ENCODE peak calls at places on chromosomes 4 and X, in nine cellular contexts. P is heart left ventricle, B is cardiac muscle cell, D is endodermal cell, E is Peyer's patch, O is lower lobe of right lung, L is foreskin keratinocyte, Q is ovary, S is adrenal gland. R is an unnamed sample.

GRCh38 chr4:22339491-22339890 is 176.4 kb downstream of the ADGRA3 start:
- DNase-seq in P (no peak), B (no peak), D (no peak), E (no peak), O (no peak), L (no peak), Q (no peak), S (no peak), R (no peak)

GRCh38 chrX:139889760-139890159 is 43.1 kb downstream of the ATP11C start:
- DNase-seq in P (no peak), B (no peak), D (no peak), E (no peak), O (no peak), L (peak; percentile 37), Q (no peak), S (no peak), R (no peak)

GRCh38 chrX:129423191-129423590 is 100.1 kb downstream of the SMARCA1 start:
- DNase-seq in P (no peak), B (no peak), D (no peak), E (no peak), O (no peak), L (peak; percentile 3), Q (no peak), S (no peak), R (no peak)

GRCh38 chr4:121973791-121974190 is 21.9 kb upstream of the TRPC3 start:
- DNase-seq in P (no peak), B (no peak), D (no peak), E (no peak), O (no peak), L (no peak), Q (no peak), S (no peak), R (no peak)

GRCh38 chr4:80071643-80072606 is 1.1 kb downstream of the ANTXR2 start:
- DNase-seq in P (peak; percentile 53), B (peak; percentile 67), D (peak; percentile 80), E (peak; percentile 73), O (peak; percentile 69), L (peak; percentile 30), Q (peak; percentile 78), S (peak; percentile 67), R (peak; percentile 62)

GRCh38 chr4:4488405-4489404 is 53.1 kb downstream of the STX18 start:
- DNase-seq in P (peak; percentile 55), B (peak; percentile 71), D (peak; percentile 87), E (peak; percentile 55), O (no peak), L (peak; percentile 52), Q (peak; percentile 70), S (peak; percentile 72), R (peak; percentile 69)

GRCh38 chrX:36897690-36898089 is 110.5 kb upstream of the FAM47C start:
- DNase-seq in P (no peak), B (no peak), D (no peak), E (no peak), O (no peak), L (no peak), Q (no peak), S (no peak), R (no peak)

GRCh38 chr4:109945056-109945455 is 32.4 kb downstream of the EGF start:
- DNase-seq in P (no peak), B (no peak), D (no peak), E (no peak), O (no peak), L (peak; percentile 39), Q (no peak), S (no peak), R (no peak)

GRCh38 chr4:83639849-83640493 is 104.1 kb downstream of the GPAT3 start:
- DNase-seq in P (peak; percentile 54), B (peak; percentile 81), D (peak; percentile 82), E (no peak), O (no peak), L (peak; percentile 68), Q (no peak), S (peak; percentile 42), R (no peak)

GRCh38 chr4:61427818-61428495 is 227.8 kb downstream of the ADGRL3 start:
- DNase-seq in P (no peak), B (no peak), D (no peak), E (no peak), O (no peak), L (peak; percentile 42), Q (no peak), S (no peak), R (no peak)

GRCh38 chr4:173436149-173436579 is 37.2 kb upstream of the SCRG1 start:
- DNase-seq in P (no peak), B (no peak), D (no peak), E (no peak), O (no peak), L (peak; percentile 65), Q (no peak), S (no peak), R (no peak)

GRCh38 chr4:15714141-15714540 is 11.3 kb downstream of the BST1 start:
- DNase-seq in P (no peak), B (no peak), D (no peak), E (no peak), O (no peak), L (no peak), Q (no peak), S (no peak), R (no peak)

GRCh38 chr4:176052744-176053143 is 12.9 kb upstream of the WDR17 start:
- DNase-seq in P (no peak), B (no peak), D (no peak), E (no peak), O (no peak), L (no peak), Q (no peak), S (no peak), R (no peak)

GRCh38 chrX:38275615-38276014 is 51.7 kb downstream of the RPGR start:
- DNase-seq in P (no peak), B (no peak), D (no peak), E (no peak), O (no peak), L (peak; percentile 77), Q (no peak), S (no peak), R (no peak)

GRCh38 chr4:6855692-6856297 is 53.8 kb upstream of the TBC1D14 start:
- DNase-seq in P (no peak), B (peak; percentile 61), D (no peak), E (no peak), O (no peak), L (no peak), Q (no peak), S (peak; percentile 36), R (no peak)

GRCh38 chrX:147962476-147962875 is 18.7 kb upstream of the FMR1NB start:
- DNase-seq in P (no peak), B (no peak), D (no peak), E (no peak), O (no peak), L (peak; percentile 26), Q (no peak), S (no peak), R (no peak)

GRCh38 chr4:186190456-186191265 is 706 bp upstream of the CYP4V2 start:
- DNase-seq in P (peak; percentile 54), B (peak; percentile 60), D (no peak), E (no peak), O (no peak), L (peak; percentile 34), Q (no peak), S (no peak), R (peak; percentile 75)

GRCh38 chrX:17397074-17397473 is 22.1 kb downstream of the NHS start:
- DNase-seq in P (no peak), B (no peak), D (no peak), E (no peak), O (no peak), L (peak; percentile 81), Q (no peak), S (no peak), R (no peak)

GRCh38 chrX:121649414-121649813 is 602.0 kb downstream of the GLUD2 start:
- DNase-seq in P (no peak), B (no peak), D (no peak), E (no peak), O (no peak), L (no peak), Q (no peak), S (no peak), R (no peak)

DNA sequence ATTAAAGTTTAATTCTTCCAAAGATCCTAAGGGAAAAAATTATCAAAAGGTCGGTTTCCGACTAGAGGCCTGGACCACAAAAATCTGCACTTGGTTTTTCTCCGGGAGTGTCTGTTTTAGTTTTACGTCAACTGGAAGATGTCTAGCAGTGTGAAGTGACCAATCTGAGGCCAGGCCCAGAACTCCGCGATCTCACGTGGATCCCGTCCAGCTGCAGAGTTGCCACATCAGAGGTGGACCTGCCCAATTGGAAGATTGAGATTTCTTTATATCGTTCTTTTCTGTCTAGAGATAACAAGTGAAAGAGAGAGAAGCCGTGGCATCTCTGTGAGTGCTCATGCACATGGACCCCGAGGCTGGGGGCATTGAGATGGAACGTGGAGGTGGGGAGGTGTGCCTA is 115.8 kb downstream of the AFF1 start:
- DNase-seq in P (no peak), B (no peak), D (no peak), E (no peak), O (no peak), L (no peak), Q (no peak), S (no peak), R (peak; percentile 89)
- H3K4me1 ChIP-seq in P (peaks cover 89% of the 10 kb centered on the region), B (peaks cover 51% of the 10 kb centered on the region), D (peaks cover 16% of the 10 kb centered on the region), E (peaks cover 10% of the 10 kb centered on the region), O (peaks cover 53% of the 10 kb centered on the region), L (no peaks in the 10 kb centered on the region), Q (peaks cover 36% of the 10 kb centered on the region), S (peaks cover 32% of the 10 kb centered on the region), R (peaks cover 88% of the 10 kb centered on the region)

GRCh38 chr4:144300616-144301015 is 160.1 kb upstream of the GYPA start:
- DNase-seq in P (no peak), B (no peak), D (no peak), E (no peak), O (no peak), L (peak; percentile 92), Q (no peak), S (no peak), R (no peak)
- H3K4me1 ChIP-seq in P (no peaks in the 10 kb centered on the region), B (no peaks in the 10 kb centered on the region), D (no peaks in the 10 kb centered on the region), E (no peaks in the 10 kb centered on the region), O (no peaks in the 10 kb centered on the region), L (peaks cover 9% of the 10 kb centered on the region), Q (no peaks in the 10 kb centered on the region), S (no peaks in the 10 kb centered on the region), R (no peaks in the 10 kb centered on the region)

DNA sequence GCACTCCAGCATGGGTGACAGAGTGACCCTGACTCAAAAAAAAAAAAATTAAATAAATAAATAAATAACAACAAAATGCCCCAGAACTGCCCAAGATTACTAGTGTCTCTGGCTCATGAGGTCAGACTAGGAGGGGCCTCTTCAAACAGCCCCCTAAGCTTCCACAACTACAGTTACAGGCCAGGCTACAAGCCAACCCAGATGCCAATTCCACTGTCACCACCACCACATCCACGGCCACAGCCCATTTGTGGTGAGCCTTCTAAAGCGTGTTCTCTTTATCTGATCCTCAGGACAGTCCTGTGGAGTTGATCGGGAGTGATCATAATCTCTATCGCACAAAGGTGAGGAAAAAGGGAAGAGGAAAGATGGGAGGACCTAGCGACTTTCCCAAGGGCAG is 36.6 kb downstream of the IGFBP7 start:
- DNase-seq in P (no peak), B (no peak), D (no peak), E (no peak), O (no peak), L (no peak), Q (no peak), S (no peak), R (no peak)
- H3K4me1 ChIP-seq in P (peaks cover 76% of the 10 kb centered on the region), B (peaks cover 17% of the 10 kb centered on the region), D (no peaks in the 10 kb centered on the region), E (no peaks in the 10 kb centered on the region), O (peaks cover 19% of the 10 kb centered on the region), L (peaks cover 47% of the 10 kb centered on the region), Q (peaks cover 5% of the 10 kb centered on the region), S (no peaks in the 10 kb centered on the region), R (no peaks in the 10 kb centered on the region)

DNA sequence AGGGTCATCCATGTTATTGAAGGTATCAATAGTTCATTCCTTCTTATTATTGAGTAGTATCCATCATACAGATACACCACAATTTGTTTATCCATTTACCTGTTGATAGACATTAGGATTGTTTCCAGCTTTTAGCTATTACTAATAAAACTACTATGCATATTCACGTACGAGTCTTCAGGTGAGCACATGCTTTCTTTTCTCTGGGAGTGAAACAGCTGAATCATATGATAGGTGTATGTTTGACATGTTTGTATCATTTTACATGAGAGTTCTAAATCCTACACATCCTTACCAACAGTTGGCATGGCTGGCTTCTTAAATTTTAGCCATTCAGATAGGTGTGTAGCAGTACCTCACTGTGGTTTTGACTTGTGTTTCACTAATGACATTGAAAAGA is 556.6 kb upstream of the DIPK2B start:
- DNase-seq in P (no peak), B (no peak), D (no peak), E (no peak), O (no peak), L (no peak), Q (no peak), S (no peak), R (no peak)
- H3K4me1 ChIP-seq in P (peaks cover 32% of the 10 kb centered on the region), B (no peaks in the 10 kb centered on the region), D (no peaks in the 10 kb centered on the region), E (no peaks in the 10 kb centered on the region), O (peaks cover 28% of the 10 kb centered on the region), L (peaks cover 77% of the 10 kb centered on the region), Q (peaks cover 2% of the 10 kb centered on the region), S (no peaks in the 10 kb centered on the region), R (no peaks in the 10 kb centered on the region)